ENCODE peak calls at places on chromosome 14, in ten cellular contexts. O, T, F, L, D, J, C, P, Y and X are unnamed samples. For H3K9me3 and H3K27me3, the result is how much of the 10 kb centered on the place peaks cover.

GRCh38 chr14:22994762-22995275 is 12.5 kb upstream of the AJUBA start:
- DNase-seq in O (peak), T (no peak), F (peak), L (no peak), D (no peak), J (peak), C (no peak), P (no peak), Y (no peak), X (peak)

GRCh38 chr14:64841121-64841611 is 38.5 kb downstream of the SPTB start:
- DNase-seq in O (peak), T (peak), F (no peak), L (peak), D (no peak), J (peak), C (no peak), P (no peak), Y (no peak), X (peak)

GRCh38 chr14:52835122-52835903 is 43.9 kb upstream of the GNPNAT1 start:
- DNase-seq in O (no peak), T (no peak), F (peak), L (peak), D (no peak), J (peak), C (no peak), P (no peak), Y (no peak), X (peak)

GRCh38 chr14:91220581-91221000 is 23.9 kb downstream of the GPR68 start:
- DNase-seq in O (no peak), T (no peak), F (no peak), L (no peak), D (no peak), J (no peak), C (no peak), P (no peak), Y (no peak), X (peak)

GRCh38 chr14:79836577-79836976 is 374.7 kb downstream of the DIO2 start:
- DNase-seq in O (no peak), T (no peak), F (no peak), L (peak), D (no peak), J (no peak), C (no peak), P (no peak), Y (no peak), X (no peak)

GRCh38 chr14:94681300-94682060 is 69.3 kb downstream of the SERPINA3 start:
- DNase-seq in O (peak), T (no peak), F (peak), L (peak), D (no peak), J (peak), C (peak), P (no peak), Y (no peak), X (peak)

GRCh38 chr14:72894623-72895378 is 900 bp upstream of the DPF3 start:
- DNase-seq in O (no peak), T (no peak), F (peak), L (no peak), D (no peak), J (peak), C (peak), P (no peak), Y (no peak), X (no peak)

GRCh38 chr14:105527381-105528196 is 1.2 kb downstream of the TMEM121 start:
- DNase-seq in O (no peak), T (no peak), F (no peak), L (no peak), D (no peak), J (peak), C (no peak), P (no peak), Y (peak), X (no peak)

GRCh38 chr14:21102472-21103164 is 1.8 kb downstream of the TMEM253 start:
- DNase-seq in O (no peak), T (no peak), F (peak), L (no peak), D (no peak), J (no peak), C (no peak), P (no peak), Y (no peak), X (no peak)

GRCh38 chr14:61568572-61569011 is 126.7 kb upstream of the HIF1A start:
- DNase-seq in O (no peak), T (no peak), F (no peak), L (no peak), D (no peak), J (no peak), C (peak), P (no peak), Y (no peak), X (no peak)

GRCh38 chr14:63895510-63895909 is 42.7 kb downstream of the SYNE2 start:
- DNase-seq in O (no peak), T (no peak), F (no peak), L (no peak), D (no peak), J (no peak), C (no peak), P (no peak), Y (no peak), X (no peak)

GRCh38 chr14:91501951-91502930 is 7.9 kb downstream of the PPP4R3A start:
- DNase-seq in O (no peak), T (no peak), F (no peak), L (no peak), D (no peak), J (no peak), C (no peak), P (no peak), Y (no peak), X (no peak)

GRCh38 chr14:91300957-91301356 is 56.5 kb upstream of the GPR68 start:
- DNase-seq in O (no peak), T (no peak), F (no peak), L (peak), D (no peak), J (no peak), C (no peak), P (no peak), Y (no peak), X (no peak)

GRCh38 chr14:21256539-21257394 is 12.5 kb downstream of the HNRNPC start:
- DNase-seq in O (no peak), T (no peak), F (no peak), L (no peak), D (no peak), J (no peak), C (no peak), P (no peak), Y (no peak), X (no peak)

GRCh38 chr14:59055439-59056045 is 132.9 kb upstream of the DAAM1 start:
- DNase-seq in O (peak), T (peak), F (peak), L (peak), D (no peak), J (peak), C (peak), P (peak), Y (no peak), X (peak)

GRCh38 chr14:93132472-93133065 is 16.8 kb upstream of the ITPK1 start:
- DNase-seq in O (peak), T (no peak), F (peak), L (peak), D (no peak), J (peak), C (peak), P (no peak), Y (no peak), X (peak)

GRCh38 chr14:73266317-73266716 is 29.0 kb downstream of the PAPLN start:
- DNase-seq in O (no peak), T (no peak), F (peak), L (no peak), D (no peak), J (no peak), C (no peak), P (no peak), Y (no peak), X (no peak)

GRCh38 chr14:75267141-75267601 is 11.5 kb upstream of the FOS start:
- DNase-seq in O (no peak), T (no peak), F (no peak), L (peak), D (no peak), J (peak), C (no peak), P (no peak), Y (no peak), X (no peak)

DNA sequence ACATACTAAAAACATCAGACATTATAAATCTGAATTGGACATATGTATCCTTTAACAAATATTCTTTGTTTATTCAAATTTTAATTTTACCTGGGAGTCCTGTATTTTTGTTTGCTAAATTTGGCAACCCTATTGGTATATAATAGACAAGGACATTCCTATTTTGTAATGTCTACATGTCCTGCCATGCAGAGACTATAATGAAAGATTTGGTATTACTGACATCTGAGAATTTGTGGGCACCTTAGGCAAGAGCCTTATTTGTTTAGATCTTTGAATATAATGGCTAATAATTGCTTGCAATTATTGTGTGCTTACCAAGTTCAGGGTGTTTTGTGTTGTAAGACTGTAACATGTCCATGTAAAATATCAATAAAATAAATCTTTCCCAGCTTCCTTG is 334.4 kb downstream of the KCNH5 start:
- DNase-seq in O (no peak), T (no peak), F (no peak), L (no peak), D (no peak), J (no peak), C (no peak), P (no peak), Y (no peak), X (no peak)
- H3K9me3 ChIP-seq in O (under half), T (under half), F (under half), L (under half), D (under half), J (under half), C (under half), P (under half), Y (under half), X (under half)

GRCh38 chr14:32428149-32428548 is 99.1 kb downstream of the AKAP6 start:
- DNase-seq in O (no peak), T (no peak), F (no peak), L (peak), D (no peak), J (no peak), C (no peak), P (no peak), Y (no peak), X (no peak)

GRCh38 chr14:32426596-32427408 is 97.7 kb downstream of the AKAP6 start:
- DNase-seq in O (peak), T (no peak), F (peak), L (no peak), D (no peak), J (no peak), C (no peak), P (no peak), Y (no peak), X (no peak)

GRCh38 chr14:32426028-32426427 is 96.9 kb downstream of the AKAP6 start:
- DNase-seq in O (no peak), T (no peak), F (no peak), L (no peak), D (no peak), J (no peak), C (no peak), P (no peak), Y (no peak), X (no peak)

GRCh38 chr14:32430326-32430725 is 101.2 kb downstream of the AKAP6 start:
- DNase-seq in O (peak), T (no peak), F (no peak), L (peak), D (no peak), J (no peak), C (no peak), P (no peak), Y (no peak), X (no peak)

GRCh38 chr14:32428875-32429274 is 99.8 kb downstream of the AKAP6 start:
- DNase-seq in O (no peak), T (no peak), F (no peak), L (no peak), D (no peak), J (no peak), C (no peak), P (no peak), Y (no peak), X (no peak)
- H3K4me3 ChIP-seq in O (no peak), T (no peak), F (no peak), L (no peak), D (no peak), J (no peak), C (no peak), P (no peak), Y (no peak), X (no peak)

GRCh38 chr14:100587248-100587762 is at the start of gene BEGAIN:
- DNase-seq in O (no peak), T (no peak), F (peak), L (no peak), D (no peak), J (no peak), C (no peak), P (no peak), Y (no peak), X (no peak)
- H3K27me3 ChIP-seq in O (under half), T (under half), F (under half), L (under half), D (under half), J (under half), C (under half), P (under half), Y (under half), X (under half)

GRCh38 chr14:106826833-106827369 is 1300.5 kb downstream of the TMEM121 start:
- DNase-seq in O (no peak), T (no peak), F (no peak), L (no peak), D (no peak), J (no peak), C (no peak), P (no peak), Y (no peak), X (no peak)
- H3K9me3 ChIP-seq in O (under half), T (under half), F (under half), L (under half), D (under half), J (under half), C (under half), P (under half), Y (under half), X (under half)

DNA sequence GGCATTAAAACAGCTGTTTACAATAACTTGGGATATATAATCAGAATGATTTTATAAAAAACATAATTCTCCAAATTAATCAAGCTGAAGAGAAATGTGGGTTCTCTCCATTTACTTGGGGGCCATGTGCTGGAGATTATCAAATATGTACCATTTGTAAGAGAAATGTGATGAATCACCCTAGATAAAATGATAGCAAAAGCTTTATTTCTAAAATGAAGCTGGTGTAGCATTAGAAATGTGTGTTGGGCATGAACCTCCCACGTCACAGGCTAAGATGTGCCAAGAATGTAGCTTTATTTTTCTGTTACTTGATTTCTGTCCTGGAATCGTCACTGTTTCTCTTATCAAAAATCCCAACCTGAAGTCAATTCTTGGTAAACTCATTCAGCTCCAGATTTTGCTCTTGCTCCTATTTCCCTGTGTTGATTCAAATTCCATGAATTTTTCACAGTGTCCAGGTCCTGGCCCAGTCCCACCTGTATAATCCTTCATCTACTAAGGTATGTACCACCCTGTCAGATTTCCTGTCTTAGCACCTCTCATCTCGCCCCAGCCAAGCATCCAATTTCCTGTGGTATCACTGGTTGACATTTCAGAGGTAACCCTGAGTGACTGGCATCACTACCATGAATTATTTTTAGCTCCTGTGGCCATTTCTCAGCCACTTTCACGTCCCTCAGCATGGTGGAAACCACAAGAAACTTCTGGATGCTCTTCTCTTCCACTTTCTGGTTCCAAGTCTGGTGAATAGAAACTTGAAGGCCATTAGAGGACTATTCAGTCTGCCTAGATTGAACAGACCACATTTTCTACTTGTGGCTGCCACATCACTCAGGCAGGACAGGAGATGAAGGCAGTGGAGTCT is 103.6 kb upstream of the FLRT2 start:
- DNase-seq in O (no peak), T (no peak), F (no peak), L (no peak), D (no peak), J (no peak), C (no peak), P (no peak), Y (no peak), X (no peak)
- H3K4me3 ChIP-seq in O (no peak), T (no peak), F (no peak), L (no peak), D (no peak), J (no peak), C (no peak), P (no peak), Y (no peak), X (no peak)